ENCODE peak calls at places on chromosomes 6 and 20, in seven cellular contexts. P is GM23248, E is HCT116, S is GM23338, Z is HepG2, F is mammary epithelial cell, I is endothelial cell of umbilical vein. W is an unnamed sample.

GRCh38 chr6:14553515-14553914 is 435.9 kb downstream of the CD83 start:
- DNase-seq in F (no peak), I (no peak), Z (no peak), E (no peak), S (no peak), P (no peak), W (no peak)

GRCh38 chr6:10303806-10304520 is 110.9 kb downstream of the TFAP2A start:
- DNase-seq in I (no peak), P (no peak), Z (no peak), S (no peak), F (no peak), E (no peak), W (no peak)

GRCh38 chr6:45631396-45631795 is 253.7 kb upstream of the SUPT3H start:
- DNase-seq in S (no peak), E (no peak), F (peak; percentile 64), P (peak; percentile 67), Z (no peak), I (no peak), W (no peak)

GRCh38 chr6:143962644-143962929 is 45.5 kb downstream of the PLAGL1 start:
- DNase-seq in Z (no peak), P (peak; percentile 69), E (no peak), F (no peak), I (peak; percentile 49), S (peak; percentile 86), W (no peak)

GRCh38 chr6:87575423-87575822 is 14.4 kb downstream of the RARS2 start:
- DNase-seq in S (no peak), P (no peak), E (no peak), F (no peak), Z (no peak), I (no peak), W (no peak)

GRCh38 chr6:155374681-155375080 is 60.4 kb upstream of the TFB1M start:
- DNase-seq in S (no peak), E (no peak), P (peak; percentile 52), F (no peak), I (no peak), Z (no peak), W (no peak)

GRCh38 chr6:39980839-39981580 is 46.7 kb upstream of the MOCS1 start:
- DNase-seq in P (peak; percentile 75), I (peak; percentile 30), E (peak; percentile 37), Z (peak; percentile 52), F (peak; percentile 31), S (peak; percentile 84), W (peak; percentile 41)

GRCh38 chr6:165514621-165515020 is 148.4 kb downstream of the PDE10A start:
- DNase-seq in Z (no peak), I (no peak), F (no peak), E (no peak), S (no peak), P (no peak), W (no peak)

GRCh38 chr20:23289249-23289648 is 61.3 kb upstream of the NXT1 start:
- DNase-seq in I (no peak), E (no peak), P (no peak), Z (no peak), S (no peak), F (no peak), W (no peak)

GRCh38 chr6:4888841-4889240 is 112.6 kb downstream of the CDYL start:
- DNase-seq in Z (no peak), P (no peak), I (no peak), S (no peak), E (no peak), F (no peak), W (no peak)

GRCh38 chr20:25248501-25249172 is 752 bp downstream of the PYGB start:
- DNase-seq in F (no peak), E (no peak), Z (no peak), S (peak; percentile 60), P (peak; percentile 76), I (peak; percentile 49), W (peak; percentile 38)

GRCh38 chr6:41518118-41518517 is 28.1 kb upstream of the FOXP4 start:
- DNase-seq in P (no peak), Z (peak; percentile 70), E (no peak), F (no peak), I (no peak), S (peak; percentile 81), W (no peak)

GRCh38 chr20:23820493-23820892 is 6.0 kb downstream of the CST2 start:
- DNase-seq in Z (no peak), I (no peak), F (no peak), E (no peak), P (peak; percentile 48), S (no peak), W (no peak)

GRCh38 chr6:124962617-124963415 is 579 bp downstream of the RNF217 start:
- DNase-seq in S (peak; percentile 63), Z (no peak), I (peak; percentile 56), F (peak; percentile 63), E (no peak), P (peak; percentile 65), W (no peak)
- H3K79me2 ChIP-seq in S (peaks cover 22% of the 10 kb centered on the region), Z (no peaks in the 10 kb centered on the region), I (peaks cover 53% of the 10 kb centered on the region), F (peaks cover 71% of the 10 kb centered on the region), E (peaks cover 45% of the 10 kb centered on the region), P (peaks cover 73% of the 10 kb centered on the region), W (peaks cover 53% of the 10 kb centered on the region)

DNA sequence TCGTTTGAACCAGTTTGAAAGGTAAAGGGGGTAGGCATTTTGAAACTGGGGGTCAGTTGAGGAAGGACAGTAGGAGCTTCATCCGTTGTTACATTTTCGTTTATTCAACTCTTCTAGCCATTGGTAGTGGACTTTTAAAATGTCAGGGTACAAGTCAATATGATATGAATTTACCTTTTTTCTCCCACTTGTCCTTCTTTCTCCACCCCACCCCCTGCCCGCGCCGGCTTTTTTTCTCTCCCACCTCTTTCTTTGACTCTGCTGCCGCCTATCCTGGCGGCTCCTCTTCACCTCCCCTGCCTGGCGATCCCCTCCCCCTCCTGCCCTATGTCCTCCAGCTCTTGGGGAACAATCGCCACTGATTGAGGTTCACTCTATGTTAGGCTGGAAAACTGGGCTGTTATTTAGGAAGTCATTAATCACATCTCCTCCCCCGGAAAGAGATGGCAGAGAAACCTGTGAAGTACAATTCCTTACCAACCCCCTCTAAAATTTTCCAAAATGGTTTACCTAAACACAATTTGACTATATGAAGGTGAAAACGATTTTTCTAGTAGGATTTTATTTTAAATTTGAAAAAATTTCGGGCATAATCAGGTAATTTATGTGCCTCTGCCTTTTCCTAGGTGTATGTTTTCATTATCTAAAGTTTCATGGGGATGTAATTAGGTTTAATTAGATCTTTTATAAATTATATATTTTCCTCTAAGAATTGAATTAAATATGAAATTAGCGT is 812 bp upstream of the LIN28B start:
- DNase-seq in F (no peak), S (peak; percentile 94), E (no peak), P (no peak), I (no peak), Z (peak; percentile 78), W (no peak)
- H3K4me3 ChIP-seq in F (no peak overlapping the region), S (peak overlapping the region; percentile 57), E (no peak overlapping the region), P (no peak overlapping the region), I (no peak overlapping the region), Z (peak overlapping the region; percentile 70), W (no peak overlapping the region)

GRCh38 chr6:156825475-156825874 is 48.3 kb downstream of the ARID1B start:
- DNase-seq in P (no peak), F (no peak), S (no peak), E (no peak), I (peak; percentile 20), Z (no peak), W (no peak)

GRCh38 chr6:156826290-156826955 is 49.2 kb downstream of the ARID1B start:
- DNase-seq in I (no peak), E (no peak), Z (no peak), S (peak; percentile 55), P (no peak), F (no peak), W (no peak)

GRCh38 chr6:156828280-156828703 is 51.1 kb downstream of the ARID1B start:
- DNase-seq in S (no peak), P (peak; percentile 94), E (peak; percentile 57), Z (peak; percentile 39), F (peak; percentile 93), I (no peak), W (peak; percentile 73)

GRCh38 chr6:156830126-156830525 is 52.9 kb downstream of the ARID1B start:
- DNase-seq in I (no peak), F (no peak), P (no peak), Z (no peak), E (no peak), S (no peak), W (no peak)

DNA sequence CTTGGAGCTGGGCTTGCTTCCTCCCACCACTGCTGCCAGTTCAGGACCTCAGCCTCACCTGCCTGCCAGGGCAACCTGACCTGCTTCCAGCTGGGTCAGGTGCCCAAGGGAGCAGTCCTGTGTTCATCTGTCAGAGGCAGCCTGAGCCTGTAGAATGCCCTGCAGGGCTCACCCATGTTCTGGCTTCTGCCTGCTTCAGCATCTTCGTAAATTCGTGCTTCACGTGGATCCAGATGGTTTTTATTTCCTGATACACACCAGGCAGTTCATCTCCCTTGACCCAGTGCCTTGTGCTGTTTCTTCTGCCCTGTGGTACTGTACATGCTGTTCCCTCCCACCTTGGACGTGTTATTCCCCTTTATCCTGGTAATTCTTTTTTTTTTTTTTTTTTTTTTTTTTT is 50.2 kb downstream of the ARID1B start:
- DNase-seq in I (no peak), S (no peak), F (no peak), P (peak; percentile 51), E (no peak), Z (no peak), W (no peak)
- H3K79me2 ChIP-seq in I (peaks cover 80% of the 10 kb centered on the region), S (peaks cover 100% of the 10 kb centered on the region), F (peaks cover 81% of the 10 kb centered on the region), P (peaks cover 92% of the 10 kb centered on the region), E (peaks cover 67% of the 10 kb centered on the region), Z (peaks cover 77% of the 10 kb centered on the region), W (peaks cover 60% of the 10 kb centered on the region)

GRCh38 chr6:33628401-33628964 is 7.4 kb downstream of the ITPR3 start:
- DNase-seq in Z (no peak), F (no peak), E (no peak), P (peak; percentile 20), S (no peak), I (no peak), W (no peak)
- H3K4me3 ChIP-seq in Z (no peak overlapping the region), F (no peak overlapping the region), E (no peak overlapping the region), P (no peak overlapping the region), S (no peak overlapping the region), I (no peak overlapping the region), W (no peak overlapping the region)

DNA sequence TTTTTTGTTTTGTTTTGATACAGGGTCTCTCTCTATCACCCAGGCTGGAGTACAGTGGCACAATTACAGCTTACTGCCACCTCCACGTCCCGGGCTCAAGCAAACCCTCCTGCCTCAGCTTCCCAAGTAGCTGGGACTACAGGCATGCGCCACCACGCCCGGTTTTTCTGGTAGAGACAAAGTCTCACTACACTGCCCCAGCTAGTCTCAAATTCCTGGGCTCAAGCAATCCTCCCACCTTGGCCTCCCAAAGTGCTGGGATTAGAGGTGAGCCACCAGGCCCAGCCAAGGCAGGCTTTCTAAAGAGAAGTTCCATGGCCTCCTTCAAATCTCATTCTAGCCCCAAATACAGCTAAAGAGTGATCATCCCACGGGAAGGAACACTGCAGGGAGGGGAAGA is 5.2 kb downstream of the MCCD1 start:
- DNase-seq in E (no peak), F (no peak), S (no peak), P (no peak), I (no peak), Z (no peak), W (no peak)
- H3K79me2 ChIP-seq in E (peaks cover 66% of the 10 kb centered on the region), F (peaks cover 75% of the 10 kb centered on the region), S (peaks cover 70% of the 10 kb centered on the region), P (peaks cover 66% of the 10 kb centered on the region), I (peaks cover 55% of the 10 kb centered on the region), Z (peaks cover 34% of the 10 kb centered on the region), W (peaks cover 41% of the 10 kb centered on the region)

DNA sequence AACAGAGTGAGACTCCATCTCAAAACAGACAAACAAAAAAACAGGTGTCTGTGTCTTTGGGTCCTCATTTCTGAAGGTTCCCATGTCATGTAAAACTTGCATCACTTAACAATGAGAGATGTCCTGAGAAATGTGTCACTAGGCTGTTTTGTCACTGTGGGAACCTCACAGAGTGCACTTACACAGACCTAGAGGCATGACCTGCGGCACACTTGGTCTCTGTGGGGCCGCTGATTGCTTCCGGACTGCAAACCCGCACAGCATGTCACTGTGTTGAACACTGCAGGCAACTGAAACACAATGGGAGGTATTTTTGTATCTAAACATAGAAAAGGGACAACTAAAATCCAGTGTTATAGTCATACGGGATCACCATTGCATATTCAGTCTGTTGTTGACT is 42.3 kb upstream of the TMEM181 start:
- DNase-seq in F (no peak), E (no peak), I (no peak), S (no peak), P (no peak), Z (no peak), W (no peak)
- H3K4me3 ChIP-seq in F (no peak overlapping the region), E (no peak overlapping the region), I (no peak overlapping the region), S (peak overlapping the region; percentile 48), P (peak overlapping the region; percentile 76), Z (no peak overlapping the region), W (no peak overlapping the region)

W was measured in PC-9.